ENCODE peak calls at places on chromosomes 12 and 14, in seven cellular contexts. V, A, C, Q, W, N and O are unnamed samples.

GRCh38 chr14:34436118-34436905 is 25.7 kb downstream of the SPTSSA start:
- DNase-seq in V (peak), A (no peak), C (no peak), Q (no peak), W (no peak), N (no peak), O (no peak)

GRCh38 chr12:79927772-79928474 is 7.0 kb downstream of the PPP1R12A start:
- DNase-seq in V (peak), A (no peak), C (no peak), Q (no peak), W (no peak), N (no peak), O (no peak)

GRCh38 chr12:30286345-30286926 is 409.2 kb downstream of the IPO8 start:
- DNase-seq in V (peak), A (no peak), C (peak), Q (peak), W (no peak), N (no peak), O (no peak)

GRCh38 chr14:83208346-83208745 is 1674.7 kb upstream of the SEL1L start:
- DNase-seq in V (peak), A (no peak), C (peak), Q (no peak), W (no peak), N (no peak), O (no peak)

GRCh38 chr14:72679591-72680151 is 214.2 kb downstream of the DPF3 start:
- DNase-seq in V (peak), A (no peak), C (no peak), Q (peak), W (no peak), N (no peak), O (no peak)

GRCh38 chr12:47576256-47576655 is 129.6 kb downstream of the RPAP3 start:
- DNase-seq in V (no peak), A (no peak), C (no peak), Q (peak), W (no peak), N (no peak), O (no peak)

GRCh38 chr12:81896771-81897170 is 137.6 kb upstream of the PPFIA2 start:
- DNase-seq in V (no peak), A (no peak), C (no peak), Q (peak), W (no peak), N (no peak), O (no peak)

GRCh38 chr14:61636291-61636690 is 59.0 kb upstream of the HIF1A start:
- DNase-seq in V (no peak), A (no peak), C (no peak), Q (no peak), W (no peak), N (no peak), O (no peak)

GRCh38 chr14:85233756-85234545 is 296.0 kb upstream of the FLRT2 start:
- DNase-seq in V (peak), A (no peak), C (peak), Q (no peak), W (no peak), N (no peak), O (no peak)

GRCh38 chr14:94752575-94752974 is 17.3 kb downstream of the GSC start:
- DNase-seq in V (no peak), A (no peak), C (no peak), Q (no peak), W (no peak), N (no peak), O (no peak)

GRCh38 chr12:68074294-68075027 is 85.1 kb downstream of the IFNG start:
- DNase-seq in V (no peak), A (no peak), C (no peak), Q (peak), W (no peak), N (no peak), O (no peak)

GRCh38 chr14:68703093-68703492 is 89.8 kb downstream of the ZFP36L1 start:
- DNase-seq in V (peak), A (no peak), C (peak), Q (no peak), W (no peak), N (no peak), O (no peak)

GRCh38 chr14:27672047-27672446 is 1074.2 kb upstream of the NOVA1 start:
- DNase-seq in V (no peak), A (no peak), C (no peak), Q (peak), W (no peak), N (no peak), O (no peak)

GRCh38 chr14:73149753-73150152 is 13.4 kb downstream of the PSEN1 start:
- DNase-seq in V (peak), A (no peak), C (no peak), Q (no peak), W (no peak), N (no peak), O (no peak)

GRCh38 chr12:49893753-49894752 is 9.6 kb downstream of the FAIM2 start:
- DNase-seq in V (peak), A (peak), C (peak), Q (no peak), W (no peak), N (no peak), O (no peak)

GRCh38 chr14:50763386-50764007 is 67.5 kb downstream of the NIN start:
- DNase-seq in V (peak), A (no peak), C (peak), Q (no peak), W (no peak), N (no peak), O (no peak)

GRCh38 chr14:35365130-35366047 is 39.2 kb downstream of the NFKBIA start:
- DNase-seq in V (peak), A (no peak), C (peak), Q (no peak), W (peak), N (peak), O (no peak)

GRCh38 chr14:103613517-103613916 is 15.5 kb upstream of the KLC1 start:
- DNase-seq in V (no peak), A (no peak), C (no peak), Q (no peak), W (no peak), N (no peak), O (no peak)

GRCh38 chr14:103393687-103394626 is 8.7 kb downstream of the MARK3 start:
- DNase-seq in V (peak), A (no peak), C (peak), Q (peak), W (no peak), N (no peak), O (no peak)

GRCh38 chr14:61462566-61463195 is 141.3 kb downstream of the PRKCH start:
- DNase-seq in V (peak), A (no peak), C (peak), Q (no peak), W (no peak), N (no peak), O (no peak)

GRCh38 chr14:63237791-63238190 is 33.5 kb downstream of the RHOJ start:
- DNase-seq in V (no peak), A (no peak), C (no peak), Q (no peak), W (no peak), N (no peak), O (no peak)

GRCh38 chr14:76946753-76947077 is 81.8 kb downstream of the IRF2BPL start:
- DNase-seq in V (no peak), A (no peak), C (no peak), Q (no peak), W (no peak), N (no peak), O (no peak)
- TF ChIP-seq CTCF in V (no peak), A (no peak), C (no peak), Q (no peak), W (no peak), N (no peak), O (no peak)

GRCh38 chr14:74508292-74508731 is 14.7 kb downstream of the ISCA2 start:
- DNase-seq in V (no peak), A (no peak), C (peak), Q (peak), W (no peak), N (peak), O (no peak)
- TF ChIP-seq CTCF in V (peak), A (no peak), C (peak), Q (peak), W (no peak), N (no peak), O (no peak)

DNA sequence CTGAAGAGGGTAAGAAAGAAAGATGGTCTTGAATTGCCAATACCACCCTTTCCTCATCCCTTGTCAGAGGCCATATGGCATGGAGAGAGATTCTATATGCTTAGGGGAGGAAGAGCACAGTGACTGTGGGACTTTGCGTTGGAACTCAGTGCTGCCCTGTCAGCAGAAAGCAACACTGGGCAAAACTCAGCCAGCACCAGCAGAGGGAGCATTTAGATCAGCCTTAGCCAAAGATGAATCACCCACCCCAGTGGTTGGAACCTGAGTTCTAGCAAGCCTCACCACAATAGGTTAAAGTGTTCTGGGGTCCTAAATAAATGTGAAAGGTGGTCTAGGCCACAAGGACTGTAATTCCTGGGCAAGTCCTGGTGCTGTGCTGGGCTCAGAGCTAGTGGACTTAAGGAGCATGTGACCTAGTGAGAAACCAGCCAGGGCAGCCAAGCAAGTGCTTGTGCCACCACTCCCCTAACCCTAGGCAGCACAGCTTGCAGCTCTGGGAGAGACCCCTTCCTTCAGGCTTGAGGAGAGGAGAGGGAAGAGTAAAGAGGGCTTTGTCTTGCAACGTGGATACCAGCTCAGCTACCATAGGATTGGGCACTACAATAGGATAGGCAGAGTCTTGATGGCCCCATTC is 11.4 kb upstream of the BCAT1 start:
- DNase-seq in V (peak), A (no peak), C (peak), Q (peak), W (no peak), N (no peak), O (no peak)
- TF ChIP-seq CTCF in V (peak), A (no peak), C (peak), Q (peak), W (peak), N (peak), O (no peak)

GRCh38 chr14:76653875-76654572 is 107.2 kb upstream of the VASH1 start:
- DNase-seq in V (no peak), A (no peak), C (no peak), Q (no peak), W (no peak), N (no peak), O (no peak)

GRCh38 chr14:76654573-76654955 is 106.7 kb upstream of the VASH1 start:
- DNase-seq in V (no peak), A (no peak), C (no peak), Q (peak), W (no peak), N (no peak), O (no peak)

GRCh38 chr14:76655331-76655730 is 105.9 kb upstream of the VASH1 start:
- DNase-seq in V (no peak), A (no peak), C (no peak), Q (no peak), W (no peak), N (no peak), O (no peak)

GRCh38 chr14:76657404-76657803 is 103.9 kb upstream of the VASH1 start:
- DNase-seq in V (no peak), A (no peak), C (no peak), Q (no peak), W (no peak), N (no peak), O (no peak)

GRCh38 chr14:76656592-76656991 is 104.7 kb upstream of the VASH1 start:
- DNase-seq in V (no peak), A (no peak), C (no peak), Q (no peak), W (no peak), N (no peak), O (no peak)
- TF ChIP-seq CTCF in V (no peak), A (no peak), C (no peak), Q (no peak), W (no peak), N (no peak), O (no peak)

GRCh38 chr12:123942277-123942653 is 30.4 kb downstream of the CCDC92 start:
- DNase-seq in V (peak), A (no peak), C (no peak), Q (no peak), W (no peak), N (peak), O (no peak)

GRCh38 chr12:123941485-123942276 is 30.9 kb downstream of the CCDC92 start:
- DNase-seq in V (no peak), A (no peak), C (no peak), Q (no peak), W (no peak), N (no peak), O (no peak)

GRCh38 chr12:123944696-123945095 is 27.9 kb downstream of the CCDC92 start:
- DNase-seq in V (no peak), A (no peak), C (no peak), Q (no peak), W (no peak), N (no peak), O (no peak)

GRCh38 chr12:123941000-123941399 is 31.6 kb downstream of the CCDC92 start:
- DNase-seq in V (no peak), A (no peak), C (no peak), Q (no peak), W (no peak), N (peak), O (no peak)

GRCh38 chr12:123942911-123943648 is 29.6 kb downstream of the CCDC92 start:
- DNase-seq in V (peak), A (no peak), C (no peak), Q (no peak), W (no peak), N (no peak), O (no peak)
- TF ChIP-seq CTCF in V (no peak), A (no peak), C (no peak), Q (no peak), W (no peak), N (no peak), O (no peak)

GRCh38 chr14:65170768-65171251 is 68.5 kb upstream of the MAX start:
- DNase-seq in V (peak), A (no peak), C (peak), Q (peak), W (no peak), N (no peak), O (no peak)
- TF ChIP-seq CTCF in V (peak), A (no peak), C (peak), Q (peak), W (no peak), N (no peak), O (peak)

DNA sequence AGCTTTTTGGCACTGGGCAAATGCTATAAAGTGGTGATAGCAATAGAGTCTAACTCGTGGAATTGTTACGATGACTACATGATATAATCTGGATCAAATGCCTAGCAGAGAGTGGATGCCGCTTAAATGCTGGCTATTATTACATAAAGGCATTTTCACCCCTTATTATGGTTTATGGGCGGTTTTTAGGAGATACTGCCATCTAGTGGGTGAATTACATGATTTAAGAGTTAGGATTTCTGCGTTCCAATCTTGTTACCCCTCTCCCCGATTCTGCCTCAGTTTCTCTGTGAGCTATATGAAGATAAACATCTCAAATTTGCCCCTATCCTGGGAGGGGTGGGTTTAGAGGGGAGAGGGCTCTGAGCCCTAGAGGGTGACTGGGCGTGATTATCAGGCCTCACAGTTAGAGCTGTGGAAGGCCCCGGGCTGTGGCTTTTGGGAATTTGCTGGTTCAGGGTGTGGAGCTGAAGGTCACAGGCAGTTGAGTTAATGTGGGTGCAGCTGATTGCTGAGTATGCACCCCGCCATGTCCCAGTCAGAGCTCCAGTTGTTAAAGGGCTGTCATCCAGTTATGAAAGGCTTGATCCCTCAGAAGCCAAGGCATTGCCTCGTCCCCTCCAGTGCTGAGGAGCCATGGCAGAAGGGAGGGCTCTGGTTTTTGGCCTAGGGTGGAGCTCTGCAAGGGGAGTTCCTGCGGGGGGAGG is 14.4 kb downstream of the CLSTN3 start:
- DNase-seq in V (peak), A (no peak), C (peak), Q (peak), W (no peak), N (peak), O (peak)
- TF ChIP-seq CTCF in V (peak), A (peak), C (peak), Q (peak), W (peak), N (peak), O (peak)

DNA sequence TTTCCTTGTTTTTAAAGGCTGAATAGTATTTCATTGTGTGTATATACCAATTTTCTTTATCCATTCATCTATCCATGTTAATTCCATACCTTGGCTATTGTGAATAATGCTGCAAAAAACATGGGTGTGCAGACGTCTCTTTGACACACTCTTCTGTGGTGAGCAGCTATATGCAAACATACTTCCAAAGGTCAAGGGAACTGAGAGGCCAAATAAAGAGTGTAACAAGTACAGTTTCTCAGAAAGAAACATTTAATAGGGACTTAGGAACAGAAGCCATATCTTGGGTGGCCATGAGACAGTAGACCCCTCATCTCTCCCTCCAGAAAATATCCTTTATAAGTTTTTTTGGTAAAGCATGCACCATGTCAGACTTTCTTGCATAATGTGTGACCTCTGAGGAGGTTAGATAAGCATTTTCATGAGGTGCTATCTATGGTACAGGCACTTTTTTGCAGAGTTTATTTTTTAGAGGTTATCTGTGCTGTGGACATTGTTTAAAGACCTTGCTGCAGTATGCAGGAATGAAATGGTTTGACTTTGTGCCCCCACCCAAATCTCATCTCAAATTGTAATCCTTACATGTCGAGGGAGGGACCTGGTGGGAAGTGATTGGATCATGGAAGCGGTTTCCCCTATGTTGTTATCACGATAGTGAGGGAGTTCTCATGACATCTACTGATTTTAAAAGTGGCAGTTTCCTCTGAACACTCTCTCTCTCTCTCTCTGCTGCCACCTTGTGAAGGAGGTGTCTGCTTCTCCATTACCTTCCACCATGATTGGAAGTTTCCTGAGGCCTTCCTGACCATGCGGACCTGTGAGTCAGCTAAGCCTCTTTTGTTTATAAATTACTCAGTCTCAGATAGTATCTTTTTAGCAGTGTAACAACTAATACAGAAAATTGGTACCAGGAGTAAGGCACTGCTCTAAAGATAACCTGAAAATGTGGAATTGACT is 1202.3 kb downstream of the GALC start:
- DNase-seq in V (no peak), A (no peak), C (no peak), Q (peak), W (no peak), N (no peak), O (no peak)
- TF ChIP-seq CTCF in V (no peak), A (no peak), C (no peak), Q (no peak), W (no peak), N (no peak), O (no peak)